ENCODE peak calls at places on chromosomes 13 and 19, in seven cellular contexts. O, N, H, L, Y, G and M are unnamed samples.

GRCh38 chr19:55632463-55632834 is 8.1 kb upstream of the ZNF784 start:
- DNase-seq in O (peak), N (peak), H (no peak), L (peak), Y (peak), G (peak), M (peak)

GRCh38 chr13:74193391-74193790 is 59.2 kb upstream of the KLF12 start:
- DNase-seq in O (no peak), N (no peak), H (no peak), L (no peak), Y (no peak), G (no peak), M (no peak)

GRCh38 chr13:59566544-59566943 is 597.2 kb downstream of the DIAPH3 start:
- DNase-seq in O (no peak), N (no peak), H (no peak), L (no peak), Y (no peak), G (no peak), M (peak)

GRCh38 chr13:39451860-39452301 is 151.1 kb downstream of the LHFPL6 start:
- DNase-seq in O (no peak), N (no peak), H (no peak), L (no peak), Y (no peak), G (no peak), M (no peak)

GRCh38 chr13:32645854-32646253 is 59.6 kb downstream of the PDS5B start:
- DNase-seq in O (no peak), N (no peak), H (no peak), L (no peak), Y (no peak), G (no peak), M (no peak)

GRCh38 chr19:30602661-30603322 is 230.6 kb downstream of the ZNF536 start:
- DNase-seq in O (no peak), N (no peak), H (no peak), L (no peak), Y (no peak), G (no peak), M (no peak)

GRCh38 chr13:99468971-99469545 is 32.2 kb upstream of the TM9SF2 start:
- DNase-seq in O (no peak), N (no peak), H (no peak), L (no peak), Y (no peak), G (no peak), M (no peak)

GRCh38 chr19:4719499-4719866 is 4.2 kb downstream of the DPP9 start:
- DNase-seq in O (no peak), N (no peak), H (no peak), L (no peak), Y (no peak), G (no peak), M (no peak)

GRCh38 chr13:96925869-96926628 is 68.2 kb downstream of the OXGR1 start:
- DNase-seq in O (no peak), N (no peak), H (no peak), L (no peak), Y (no peak), G (no peak), M (no peak)

GRCh38 chr13:80084086-80084676 is 256.7 kb downstream of the SPRY2 start:
- DNase-seq in O (no peak), N (no peak), H (no peak), L (peak), Y (peak), G (no peak), M (peak)

GRCh38 chr19:42313096-42313839 is at the start of gene TMEM145:
- DNase-seq in O (no peak), N (peak), H (no peak), L (peak), Y (peak), G (no peak), M (peak)

GRCh38 chr19:56927791-56928207 is 87.3 kb upstream of the PEG3 start:
- DNase-seq in O (no peak), N (no peak), H (no peak), L (no peak), Y (no peak), G (no peak), M (peak)

GRCh38 chr13:79999601-80000000 is 341.3 kb downstream of the SPRY2 start:
- DNase-seq in O (no peak), N (no peak), H (no peak), L (no peak), Y (no peak), G (no peak), M (no peak)

GRCh38 chr19:17681505-17682125 is 6.5 kb downstream of the UNC13A start:
- DNase-seq in O (peak), N (peak), H (no peak), L (peak), Y (peak), G (no peak), M (peak)

GRCh38 chr13:78593652-78594494 is 9.5 kb downstream of the POU4F1 start:
- DNase-seq in O (no peak), N (no peak), H (no peak), L (no peak), Y (no peak), G (no peak), M (no peak)

GRCh38 chr19:4051175-4052101 is 15.3 kb downstream of the ZBTB7A start:
- DNase-seq in O (no peak), N (peak), H (no peak), L (peak), Y (no peak), G (peak), M (peak)

GRCh38 chr13:27920677-27921420 is 1.0 kb downstream of the PDX1 start:
- DNase-seq in O (no peak), N (peak), H (no peak), L (peak), Y (peak), G (no peak), M (peak)

GRCh38 chr19:41774515-41774980 is 19.2 kb downstream of the CEACAM6 start:
- DNase-seq in O (no peak), N (peak), H (no peak), L (no peak), Y (no peak), G (no peak), M (peak)

GRCh38 chr13:109691689-109692088 is 94.7 kb downstream of the IRS2 start:
- DNase-seq in O (no peak), N (no peak), H (no peak), L (no peak), Y (no peak), G (no peak), M (no peak)

GRCh38 chr19:46951236-46951986 is 68.2 kb upstream of the NPAS1 start:
- DNase-seq in O (no peak), N (peak), H (no peak), L (peak), Y (no peak), G (no peak), M (peak)

GRCh38 chr19:42794751-42795150 is 29.3 kb upstream of the PSG8 start:
- DNase-seq in O (no peak), N (no peak), H (no peak), L (peak), Y (no peak), G (no peak), M (peak)

GRCh38 chr19:23403581-23404324 is 8.5 kb upstream of the ZNF91 start:
- DNase-seq in O (no peak), N (no peak), H (no peak), L (no peak), Y (peak), G (no peak), M (peak)

GRCh38 chr13:20583803-20584293 is 16.9 kb downstream of the IFT88 start:
- DNase-seq in O (no peak), N (no peak), H (no peak), L (no peak), Y (no peak), G (no peak), M (no peak)

GRCh38 chr13:67726979-67727378 is 496.8 kb upstream of the PCDH9 start:
- DNase-seq in O (no peak), N (no peak), H (no peak), L (no peak), Y (no peak), G (no peak), M (no peak)

GRCh38 chr13:31946091-31946770 is 85.3 kb upstream of the FRY start:
- DNase-seq in O (no peak), N (no peak), H (no peak), L (peak), Y (no peak), G (no peak), M (peak)

GRCh38 chr19:51240866-51241265 is 10.0 kb upstream of the SIGLECL1 start:
- DNase-seq in O (no peak), N (no peak), H (no peak), L (no peak), Y (no peak), G (no peak), M (no peak)